ENCODE peak calls at places on chromosomes 16 and 17, in seven cellular contexts. Q, A, E, R, Z, K and Y are unnamed samples.

GRCh38 chr17:58184308-58184985 is 8.1 kb upstream of the EPX start:
- DNase-seq in Z (peak; percentile 40), K (peak; percentile 27), A (peak; percentile 67), R (no peak), E (no peak), Q (no peak), Y (peak; percentile 91)

GRCh38 chr17:17729620-17730249 is 48.5 kb downstream of the RAI1 start:
- DNase-seq in Q (no peak), R (no peak), A (no peak), K (peak; percentile 59), Z (peak; percentile 73), E (no peak), Y (peak; percentile 57)

GRCh38 chr17:6574689-6575595 is 18.6 kb upstream of the PITPNM3 start:
- DNase-seq in R (no peak), K (peak; percentile 25), E (no peak), A (peak; percentile 37), Z (no peak), Q (peak; percentile 40), Y (peak; percentile 73)

GRCh38 chr17:40316571-40317344 is 7.8 kb downstream of the RARA start:
- DNase-seq in K (peak; percentile 85), E (no peak), Q (no peak), Z (peak; percentile 69), R (peak; percentile 54), A (peak; percentile 81), Y (peak; percentile 70)

GRCh38 chr16:65896448-65897153 is 469.9 kb upstream of the CDH5 start:
- DNase-seq in A (no peak), K (no peak), E (no peak), R (no peak), Q (no peak), Z (no peak), Y (no peak)

GRCh38 chr17:48351916-48352332 is 78.1 kb downstream of the SKAP1 start:
- DNase-seq in K (peak; percentile 34), E (no peak), Q (no peak), Z (no peak), R (no peak), A (peak; percentile 71), Y (peak; percentile 26)

GRCh38 chr17:83180996-83181481 is 101.6 kb downstream of the METRNL start:
- DNase-seq in A (no peak), R (no peak), Z (peak; percentile 8), E (no peak), Q (no peak), K (no peak), Y (no peak)

GRCh38 chr16:81500833-81501521 is 56.4 kb downstream of the CMIP start:
- DNase-seq in K (no peak), E (no peak), Q (no peak), A (peak; percentile 87), R (no peak), Z (no peak), Y (peak; percentile 82)

GRCh38 chr17:35242158-35242804 is 591 bp upstream of the SLFN5 start:
- DNase-seq in E (peak; percentile 37), K (peak; percentile 90), Z (peak; percentile 83), Q (no peak), R (peak; percentile 31), A (peak; percentile 48), Y (peak; percentile 93)

GRCh38 chr16:56977256-56977655 is 12.1 kb upstream of the NLRC5 start:
- DNase-seq in Z (no peak), R (no peak), E (no peak), A (no peak), Q (no peak), K (no peak), Y (no peak)

GRCh38 chr17:32876414-32877163 is at the start of gene MYO1D:
- DNase-seq in A (no peak), E (no peak), Z (peak; percentile 75), Q (no peak), R (peak; percentile 52), K (peak; percentile 71), Y (peak; percentile 70)

GRCh38 chr16:54927125-54928015 is 3.3 kb upstream of the IRX5 start:
- DNase-seq in R (no peak), Q (no peak), K (no peak), Z (no peak), A (peak; percentile 11), E (no peak), Y (peak; percentile 21)

GRCh38 chr16:3748307-3748706 is 31.0 kb upstream of the TRAP1 start:
- DNase-seq in Q (no peak), Z (no peak), R (no peak), K (no peak), A (no peak), E (no peak), Y (no peak)

GRCh38 chr17:43456661-43457361 is 27.0 kb upstream of the DHX8 start:
- DNase-seq in R (no peak), Z (no peak), A (peak; percentile 38), K (no peak), E (no peak), Q (no peak), Y (peak; percentile 91)

GRCh38 chr16:56749806-56750491 is 20.0 kb downstream of the NUP93 start:
- DNase-seq in E (no peak), R (no peak), Q (no peak), Z (no peak), A (no peak), K (no peak), Y (no peak)

GRCh38 chr17:77942111-77942988 is 16.2 kb upstream of the TNRC6C start:
- DNase-seq in Q (no peak), A (no peak), Z (no peak), K (peak; percentile 53), E (no peak), R (no peak), Y (no peak)

GRCh38 chr17:17876959-17877547 is 40.3 kb upstream of the SREBF1 start:
- DNase-seq in R (no peak), Q (no peak), A (peak; percentile 56), K (no peak), Z (no peak), E (no peak), Y (no peak)

GRCh38 chr17:82172461-82173160 is 40.0 kb downstream of the CCDC57 start:
- DNase-seq in K (no peak), E (no peak), Q (no peak), R (no peak), Z (no peak), A (no peak), Y (no peak)

GRCh38 chr17:9696279-9697044 is 51.1 kb downstream of the USP43 start:
- DNase-seq in K (no peak), E (no peak), Q (no peak), R (no peak), A (no peak), Z (no peak), Y (peak; percentile 4)
- TF ChIP-seq CTCF in K (no peak), E (no peak), Q (no peak), R (no peak), A (no peak), Z (no peak), Y (no peak)

GRCh38 chr17:21218831-21219380 is 4.9 kb upstream of the TMEM11 start:
- DNase-seq in E (no peak), Z (no peak), K (no peak), R (no peak), A (no peak), Q (no peak), Y (no peak)

GRCh38 chr17:21215935-21216334 is 2.0 kb upstream of the TMEM11 start:
- DNase-seq in E (no peak), Z (no peak), Q (no peak), A (no peak), R (no peak), K (no peak), Y (peak; percentile 61)

GRCh38 chr17:21214777-21215541 is 998 bp upstream of the TMEM11 start:
- DNase-seq in K (peak; percentile 72), Z (peak; percentile 54), R (no peak), E (no peak), Q (no peak), A (no peak), Y (no peak)

GRCh38 chr17:21217346-21217745 is 3.4 kb upstream of the TMEM11 start:
- DNase-seq in Q (no peak), R (no peak), Z (no peak), A (no peak), K (no peak), E (no peak), Y (no peak)

GRCh38 chr17:21218101-21218500 is 4.1 kb upstream of the TMEM11 start:
- DNase-seq in Z (no peak), E (no peak), R (no peak), A (no peak), K (peak; percentile 24), Q (no peak), Y (no peak)
- TF ChIP-seq CTCF in Z (no peak), E (no peak), R (no peak), A (no peak), K (no peak), Q (no peak), Y (no peak)

GRCh38 chr16:10625595-10626357 is 45.4 kb upstream of the EMP2 start:
- DNase-seq in E (no peak), Z (no peak), A (no peak), Q (no peak), R (no peak), K (no peak), Y (peak; percentile 68)

GRCh38 chr16:10635367-10636021 is 55.1 kb upstream of the EMP2 start:
- DNase-seq in A (no peak), Q (no peak), Z (no peak), E (no peak), R (no peak), K (no peak), Y (no peak)

GRCh38 chr16:10624527-10624926 is 44.1 kb upstream of the EMP2 start:
- DNase-seq in A (no peak), R (no peak), E (no peak), Q (no peak), Z (no peak), K (no peak), Y (peak; percentile 11)

DNA sequence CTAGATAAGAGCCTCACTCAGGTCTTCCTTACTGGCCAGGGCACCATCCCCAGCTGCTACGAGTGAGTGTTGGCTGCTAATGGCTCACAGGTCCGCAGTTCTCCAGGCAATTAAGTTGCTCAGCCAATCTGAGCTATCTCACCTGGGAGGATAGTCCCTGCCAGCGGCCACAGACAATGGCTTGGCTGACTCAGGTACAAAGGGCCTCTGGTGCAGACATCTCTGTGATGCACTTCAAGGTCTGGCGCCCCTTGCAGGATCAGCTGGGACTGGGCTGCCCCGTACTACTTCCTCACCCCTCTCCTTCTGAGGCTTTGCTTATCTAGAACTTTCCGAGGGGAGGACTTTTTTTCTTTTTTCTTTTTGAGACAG is 49.2 kb upstream of the EMP2 start:
- DNase-seq in E (no peak), K (no peak), Z (peak; percentile 41), Q (no peak), R (no peak), A (no peak), Y (peak; percentile 16)
- TF ChIP-seq CTCF in E (no peak), K (no peak), Z (no peak), Q (no peak), R (no peak), A (no peak), Y (no peak)

GRCh38 chr16:68746951-68747350 is 9.9 kb downstream of the CDH1 start:
- DNase-seq in R (no peak), Z (no peak), A (no peak), Q (no peak), E (no peak), K (no peak), Y (no peak)

GRCh38 chr16:68750243-68750642 is 13.2 kb downstream of the CDH1 start:
- DNase-seq in R (no peak), Q (no peak), A (no peak), E (no peak), Z (no peak), K (no peak), Y (no peak)

GRCh38 chr16:68752602-68753001 is 15.5 kb downstream of the CDH1 start:
- DNase-seq in A (no peak), Z (no peak), Q (no peak), K (no peak), E (no peak), R (no peak), Y (no peak)

GRCh38 chr16:68751160-68751559 is 14.1 kb downstream of the CDH1 start:
- DNase-seq in E (no peak), A (no peak), Z (no peak), Q (no peak), K (no peak), R (no peak), Y (no peak)

GRCh38 chr16:68749424-68749823 is 12.3 kb downstream of the CDH1 start:
- DNase-seq in E (no peak), R (no peak), Q (no peak), Z (peak; percentile 59), A (no peak), K (no peak), Y (no peak)
- TF ChIP-seq CTCF in E (no peak), R (no peak), Q (peak; percentile 30), Z (no peak), A (no peak), K (no peak), Y (no peak)